ENCODE peak calls at places on chromosomes 16 and 17, in five cellular contexts. Z is ovary, D is heart left ventricle, E is A549, G is HepG2. N is an unnamed sample.

GRCh38 chr16:58511933-58512815 is 3.1 kb upstream of the SETD6 start:
- DNase-seq in Z (peak), D (peak), E (peak), G (peak), N (no peak)

GRCh38 chr16:85330694-85331188 is 218.5 kb upstream of the CIBAR2 start:
- DNase-seq in Z (no peak), D (no peak), E (peak), G (peak), N (no peak)

GRCh38 chr17:36544049-36544319 is 735 bp upstream of the GGNBP2 start:
- DNase-seq in Z (no peak), D (peak), E (peak), G (peak), N (no peak)

GRCh38 chr16:68311316-68311620 is 449 bp downstream of the PRMT7 start:
- DNase-seq in Z (no peak), D (no peak), E (no peak), G (peak), N (no peak)

GRCh38 chr16:23132921-23133532 is 16.2 kb downstream of the USP31 start:
- DNase-seq in Z (no peak), D (no peak), E (no peak), G (no peak), N (no peak)

GRCh38 chr16:78742501-78743283 is 643.2 kb downstream of the WWOX start:
- DNase-seq in Z (no peak), D (peak), E (no peak), G (no peak), N (no peak)

GRCh38 chr17:45050680-45051059 is 762 bp downstream of the DCAKD start:
- DNase-seq in Z (no peak), D (no peak), E (peak), G (peak), N (no peak)

GRCh38 chr16:69537706-69538080 is 28.1 kb upstream of the NFAT5 start:
- DNase-seq in Z (no peak), D (no peak), E (no peak), G (no peak), N (no peak)

GRCh38 chr17:40566027-40566426 is 755 bp upstream of the CCR7 start:
- DNase-seq in Z (no peak), D (no peak), E (no peak), G (no peak), N (no peak)

GRCh38 chr17:56700919-56701420 is 107.5 kb downstream of the NOG start:
- DNase-seq in Z (no peak), D (no peak), E (no peak), G (no peak), N (no peak)

GRCh38 chr17:43720311-43721060 is 38.1 kb downstream of the SOST start:
- DNase-seq in Z (peak), D (peak), E (peak), G (peak), N (peak)

GRCh38 chr17:77366206-77366557 is 225.4 kb downstream of the SEC14L1 start:
- DNase-seq in Z (peak), D (no peak), E (no peak), G (no peak), N (no peak)
- H3K27ac ChIP-seq in Z (peak), D (peak), E (peak), G (peak), N (peak)

GRCh38 chr16:74661064-74661463 is 5.6 kb downstream of the RFWD3 start:
- DNase-seq in Z (no peak), D (no peak), E (no peak), G (no peak), N (no peak)
- TF ChIP-seq POLR2A in Z (no peak), D (no peak), E (no peak), G (no peak), N (no peak)

DNA sequence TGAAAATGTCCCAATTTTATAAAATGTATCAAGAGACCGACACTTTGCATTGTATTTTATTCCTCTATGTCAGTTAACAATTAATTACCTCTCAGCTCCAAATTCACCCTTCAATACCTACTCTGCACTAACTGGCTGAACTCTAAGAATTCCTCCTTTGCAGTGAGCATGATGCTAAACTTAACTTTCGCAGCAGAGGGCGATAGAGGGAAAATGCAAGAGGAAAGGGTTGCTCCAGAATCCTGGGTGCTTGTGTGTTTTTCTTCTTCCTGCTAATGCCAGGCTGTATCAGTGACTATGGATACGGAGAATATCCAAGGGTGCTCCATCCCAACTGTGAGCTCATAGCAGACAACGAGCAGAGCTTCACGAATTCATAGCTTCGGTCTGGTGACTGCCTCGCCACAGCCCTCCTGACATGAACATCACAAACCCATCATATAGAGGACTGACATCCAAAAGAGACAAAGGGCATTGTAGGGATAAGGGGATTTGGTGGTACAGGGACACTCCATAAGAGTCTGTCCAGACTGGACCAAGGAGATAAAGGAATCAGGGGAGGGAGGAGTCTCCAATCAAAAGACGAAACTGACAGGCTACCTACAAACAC is 172.9 kb downstream of the STX8 start:
- DNase-seq in Z (no peak), D (no peak), E (peak), G (peak), N (no peak)
- TF ChIP-seq CTCF in Z (no peak), D (peak), E (peak), G (peak), N (peak)

DNA sequence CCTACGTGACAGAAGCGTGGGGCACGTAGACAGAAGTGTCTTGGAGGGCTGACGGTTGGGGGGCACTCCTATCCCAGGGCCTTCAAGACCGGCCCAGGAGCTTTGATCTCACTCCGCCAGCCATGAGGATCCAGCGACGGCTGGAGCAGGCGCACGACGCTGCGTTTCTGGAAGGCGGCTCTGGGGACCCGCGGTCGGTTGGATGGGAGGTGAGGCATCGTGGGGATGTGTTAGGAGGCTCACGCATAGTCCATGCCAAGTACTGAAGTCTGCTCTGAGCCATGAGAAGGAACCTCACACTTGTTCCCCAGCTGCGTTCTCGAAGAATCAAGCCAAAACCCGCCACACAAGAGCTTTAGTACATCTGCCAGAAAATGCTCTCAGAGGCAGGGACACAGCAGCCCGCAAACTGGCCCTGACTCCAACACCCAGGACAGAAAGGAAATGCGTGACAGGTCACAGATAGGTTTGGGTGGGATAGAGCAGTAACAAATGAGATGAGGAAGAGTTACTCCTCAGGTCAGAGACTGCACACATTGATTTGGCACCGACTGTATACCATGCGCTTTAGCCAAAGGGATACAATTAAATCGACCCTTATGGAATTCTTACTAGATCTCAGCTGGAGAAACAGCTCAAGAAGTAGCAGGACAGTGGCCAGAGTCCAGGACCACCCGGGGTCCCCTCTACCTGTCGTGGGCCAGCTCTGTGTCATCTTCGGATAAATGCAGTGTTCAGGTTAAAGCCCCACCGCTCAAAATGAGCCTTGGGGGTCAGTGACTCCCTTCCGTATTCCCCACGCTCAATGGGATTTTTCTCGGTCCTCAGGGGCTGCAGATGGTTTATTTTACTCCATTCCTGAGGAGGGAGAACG is 6.6 kb upstream of the GSG1L start:
- DNase-seq in Z (no peak), D (no peak), E (no peak), G (no peak), N (no peak)
- H3K27ac ChIP-seq in Z (no peak), D (no peak), E (no peak), G (no peak), N (no peak)

GRCh38 chr17:64340557-64340956 is 50.1 kb downstream of the PECAM1 start:
- DNase-seq in Z (no peak), D (no peak), E (no peak), G (no peak), N (no peak)

GRCh38 chr17:64341181-64341580 is 49.5 kb downstream of the PECAM1 start:
- DNase-seq in Z (no peak), D (no peak), E (no peak), G (no peak), N (no peak)

GRCh38 chr17:64336760-64337413 is 53.8 kb downstream of the PECAM1 start:
- DNase-seq in Z (no peak), D (no peak), E (no peak), G (no peak), N (no peak)

GRCh38 chr17:64343071-64343774 is 47.4 kb downstream of the PECAM1 start:
- DNase-seq in Z (no peak), D (no peak), E (no peak), G (no peak), N (no peak)

DNA sequence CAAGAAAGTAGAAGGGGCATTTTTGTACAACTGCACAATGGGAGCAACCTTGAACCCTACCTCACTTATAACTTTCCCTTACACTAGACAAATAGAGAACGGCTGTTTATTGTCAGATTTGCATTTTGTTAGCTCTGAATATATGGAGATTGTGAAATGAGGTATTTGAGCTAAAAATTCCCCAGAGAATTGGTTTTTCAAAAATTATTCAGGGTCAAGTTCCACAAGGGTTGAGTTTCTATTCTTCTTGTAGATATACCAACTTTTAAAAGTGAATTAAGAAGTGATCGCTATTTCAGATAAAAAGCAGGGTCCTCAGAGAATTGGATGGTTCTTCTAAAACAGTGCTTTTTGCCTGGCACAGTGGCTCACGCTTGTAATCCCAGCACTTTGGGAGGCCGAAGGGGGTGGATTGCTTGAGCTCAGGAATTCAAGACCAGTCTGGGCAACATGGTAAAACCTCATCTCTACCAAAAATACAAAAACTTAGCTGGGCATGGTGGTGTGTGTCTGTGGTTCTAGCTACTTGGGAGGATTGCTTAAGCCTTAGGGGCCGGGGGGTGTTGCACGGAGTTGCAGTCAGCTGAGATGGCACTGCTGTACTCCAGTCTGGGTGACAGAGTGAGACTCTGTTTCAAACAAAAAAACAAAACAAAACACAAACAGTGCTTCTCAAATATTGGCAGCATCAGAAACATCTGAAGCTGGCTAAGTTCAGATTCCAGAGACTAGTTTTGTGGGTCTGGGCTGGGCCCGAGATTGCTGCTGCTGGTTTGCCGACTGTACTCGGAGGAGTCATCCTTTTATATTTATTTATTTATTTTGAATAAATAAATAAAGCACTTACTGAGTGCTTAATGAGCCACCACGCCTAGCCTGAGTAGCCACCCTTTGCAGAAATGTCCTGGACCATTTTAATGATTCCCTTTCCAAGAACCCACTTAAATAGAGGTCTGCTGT is 50.9 kb downstream of the PECAM1 start:
- DNase-seq in Z (no peak), D (no peak), E (no peak), G (no peak), N (no peak)
- TF ChIP-seq POLR2A in Z (no peak), D (no peak), E (no peak), G (no peak), N (no peak)

DNA sequence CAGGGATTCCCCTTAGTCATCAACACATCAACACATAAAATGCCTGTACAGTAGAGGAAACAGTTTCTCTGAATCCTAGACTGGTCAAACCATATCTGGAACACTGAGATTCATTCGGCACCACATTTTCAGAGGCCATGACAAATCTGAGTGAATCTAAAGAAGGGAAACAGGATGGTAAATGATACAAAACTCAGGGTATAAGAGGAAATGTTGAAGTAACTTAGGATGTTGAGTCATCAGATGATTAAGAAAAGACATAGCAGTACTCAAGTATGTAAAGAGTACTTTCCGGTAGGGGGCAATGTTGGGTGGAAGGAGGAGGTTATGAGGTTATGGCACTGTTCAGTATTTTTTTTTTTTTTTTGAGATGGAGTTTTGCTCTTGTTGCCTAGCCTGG is 358.5 kb upstream of the PMFBP1 start:
- DNase-seq in Z (no peak), D (no peak), E (no peak), G (no peak), N (no peak)
- TF ChIP-seq CTCF in Z (no peak), D (no peak), E (peak), G (no peak), N (no peak)

GRCh38 chr17:58082870-58083490 is at the start of gene DYNLL2:
- DNase-seq in Z (peak), D (peak), E (peak), G (peak), N (peak)

GRCh38 chr17:58083491-58084316 is 485 bp downstream of the DYNLL2 start:
- DNase-seq in Z (peak), D (peak), E (peak), G (peak), N (no peak)

GRCh38 chr17:58082341-58082869 is 814 bp upstream of the DYNLL2 start:
- DNase-seq in Z (no peak), D (no peak), E (no peak), G (no peak), N (no peak)

GRCh38 chr17:58079300-58080033 is 3.8 kb upstream of the DYNLL2 start:
- DNase-seq in Z (no peak), D (no peak), E (no peak), G (no peak), N (no peak)

DNA sequence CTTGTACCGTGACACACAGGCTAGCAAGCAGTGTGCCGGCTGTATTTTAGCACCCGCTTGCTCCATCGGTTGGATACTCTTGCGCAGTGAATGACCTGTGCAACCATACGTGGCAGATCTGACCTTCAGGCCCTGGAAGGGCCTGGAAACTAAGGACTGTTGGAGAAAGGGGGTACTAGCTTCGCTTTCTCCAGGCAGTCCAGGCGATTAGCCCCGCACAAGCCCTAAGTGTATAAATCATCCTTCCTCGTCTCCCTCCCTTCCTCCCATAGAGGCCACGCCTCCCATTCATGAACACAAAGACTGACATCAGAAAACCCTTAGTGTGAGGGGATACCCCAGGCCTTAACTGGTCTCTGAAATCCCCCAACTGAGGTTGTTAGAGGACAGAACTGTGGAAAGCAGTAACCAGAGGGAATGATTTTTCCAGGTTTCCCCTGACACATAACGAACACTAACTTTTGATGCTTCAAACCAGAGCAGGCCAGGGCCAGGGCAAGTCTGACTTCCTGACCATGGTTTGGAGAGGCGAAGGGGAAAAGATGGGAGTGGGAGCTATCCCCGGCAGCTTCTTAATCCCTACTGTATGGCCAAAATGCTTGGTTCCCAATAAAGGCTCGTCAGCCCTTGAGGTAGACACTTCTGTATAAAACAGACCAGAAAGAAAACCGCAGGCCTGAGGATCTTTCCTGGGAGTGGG is 1.4 kb upstream of the DYNLL2 start:
- DNase-seq in Z (no peak), D (no peak), E (no peak), G (no peak), N (no peak)
- H3K27ac ChIP-seq in Z (peak), D (no peak), E (peak), G (no peak), N (peak)

GRCh38 chr17:80837711-80838110 is 153.9 kb upstream of the CHMP6 start:
- DNase-seq in Z (no peak), D (no peak), E (no peak), G (no peak), N (no peak)
- TF ChIP-seq POLR2A in Z (no peak), D (no peak), E (no peak), G (no peak), N (no peak)

GRCh38 chr17:71495420-71495819 is 625.4 kb upstream of the SOX9 start:
- DNase-seq in Z (no peak), D (no peak), E (no peak), G (no peak), N (no peak)
- TF ChIP-seq CTCF in Z (no peak), D (no peak), E (no peak), G (no peak), N (no peak)

DNA sequence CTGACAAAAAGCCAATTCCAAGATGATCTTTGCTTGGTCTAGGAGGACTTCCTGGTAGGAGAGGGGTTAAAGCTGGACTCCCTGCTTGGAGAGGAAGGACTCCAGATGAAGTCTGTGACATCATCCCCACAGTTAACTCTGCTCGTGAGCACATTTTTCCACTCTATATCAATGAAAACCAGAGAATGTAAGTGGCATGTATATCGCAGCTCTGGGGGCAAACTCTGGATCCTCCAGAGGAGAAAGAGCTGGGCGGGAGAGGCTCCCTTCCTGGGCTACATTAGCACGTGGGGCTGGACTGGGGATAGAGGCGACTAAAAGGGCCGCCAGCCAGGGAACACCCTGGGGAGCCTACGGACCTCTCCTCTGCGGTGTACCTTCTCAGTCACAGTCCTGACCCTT is 34.1 kb downstream of the HIC1 start:
- DNase-seq in Z (no peak), D (no peak), E (no peak), G (no peak), N (no peak)
- H3K27ac ChIP-seq in Z (peak), D (peak), E (no peak), G (no peak), N (peak)